ENCODE peak calls at places on chromosome 9, in eight cellular contexts. V is HuH-7, P is amniotic epithelial cell, E is sciatic nerve, Y is SK-N-DZ, D is natural killer cell, Z is lower leg skin, G is choroid plexus epithelial cell. O is an unnamed sample.

GRCh38 chr9:127133739-127134167 is 11.3 kb upstream of the ANGPTL2 start:
- DNase-seq in V (no peak), P (peak), E (peak), Y (no peak), D (no peak), Z (peak), G (peak), O (peak)

GRCh38 chr9:136061405-136061804 is 33.7 kb downstream of the NACC2 start:
- DNase-seq in V (no peak), P (no peak), E (peak), Y (no peak), D (no peak), Z (no peak), G (no peak), O (no peak)

GRCh38 chr9:34139477-34140146 is 13.1 kb upstream of the DCAF12 start:
- DNase-seq in V (peak), P (peak), E (no peak), Y (no peak), D (no peak), Z (no peak), G (peak), O (peak)

GRCh38 chr9:132011309-132011708 is 68.4 kb downstream of the MED27 start:
- DNase-seq in V (no peak), P (no peak), E (no peak), Y (no peak), D (no peak), Z (no peak), G (no peak), O (no peak)

GRCh38 chr9:133505901-133506652 is 18.7 kb downstream of the MYMK start:
- DNase-seq in V (no peak), P (peak), E (peak), Y (no peak), D (no peak), Z (no peak), G (no peak), O (peak)

GRCh38 chr9:93288891-93289883 is 105.2 kb downstream of the WNK2 start:
- DNase-seq in V (peak), P (peak), E (no peak), Y (no peak), D (no peak), Z (no peak), G (peak), O (peak)

GRCh38 chr9:129446828-129447550 is 173.9 kb downstream of the C9orf50 start:
- DNase-seq in V (no peak), P (peak), E (no peak), Y (peak), D (no peak), Z (no peak), G (no peak), O (peak)

GRCh38 chr9:69469136-69469535 is 144.1 kb downstream of the ENTREP1 start:
- DNase-seq in V (no peak), P (no peak), E (no peak), Y (no peak), D (no peak), Z (no peak), G (no peak), O (no peak)

GRCh38 chr9:130262771-130263170 is 2.8 kb upstream of the HMCN2 start:
- DNase-seq in V (no peak), P (no peak), E (peak), Y (no peak), D (no peak), Z (no peak), G (no peak), O (no peak)

GRCh38 chr9:109963079-109963478 is 183.1 kb downstream of the PALM2AKAP2 start:
- DNase-seq in V (no peak), P (no peak), E (no peak), Y (no peak), D (no peak), Z (no peak), G (no peak), O (no peak)

GRCh38 chr9:34341659-34342266 is 12.4 kb downstream of the NUDT2 start:
- DNase-seq in V (no peak), P (no peak), E (no peak), Y (no peak), D (no peak), Z (no peak), G (no peak), O (no peak)

GRCh38 chr9:78286946-78287388 is 10.0 kb upstream of the PSAT1 start:
- DNase-seq in V (no peak), P (no peak), E (no peak), Y (no peak), D (no peak), Z (no peak), G (no peak), O (no peak)

GRCh38 chr9:125568616-125569015 is 138.4 kb downstream of the MAPKAP1 start:
- DNase-seq in V (no peak), P (no peak), E (no peak), Y (no peak), D (no peak), Z (no peak), G (no peak), O (peak)

GRCh38 chr9:12604154-12604825 is 88.9 kb upstream of the TYRP1 start:
- DNase-seq in V (no peak), P (peak), E (no peak), Y (no peak), D (no peak), Z (no peak), G (peak), O (peak)

GRCh38 chr9:14092344-14092743 is 221.6 kb downstream of the NFIB start:
- DNase-seq in V (no peak), P (peak), E (no peak), Y (no peak), D (no peak), Z (no peak), G (peak), O (peak)

GRCh38 chr9:89115426-89115825 is 63.2 kb downstream of the SHC3 start:
- DNase-seq in V (no peak), P (no peak), E (no peak), Y (no peak), D (no peak), Z (no peak), G (no peak), O (no peak)

GRCh38 chr9:99699386-99699785 is 122.3 kb upstream of the NR4A3 start:
- DNase-seq in V (no peak), P (no peak), E (no peak), Y (no peak), D (no peak), Z (no peak), G (no peak), O (no peak)

GRCh38 chr9:129697111-129697955 is 31.9 kb downstream of the PRRX2 start:
- DNase-seq in V (peak), P (no peak), E (peak), Y (peak), D (no peak), Z (peak), G (peak), O (peak)

GRCh38 chr9:87725356-87725899 is 491 bp upstream of the CTSL start:
- DNase-seq in V (no peak), P (peak), E (peak), Y (peak), D (no peak), Z (no peak), G (peak), O (peak)

GRCh38 chr9:69877852-69878507 is 57.4 kb downstream of the CFAP95 start:
- DNase-seq in V (peak), P (peak), E (no peak), Y (peak), D (no peak), Z (no peak), G (peak), O (peak)

GRCh38 chr9:78023003-78023741 is 8.4 kb downstream of the GNAQ start:
- DNase-seq in V (no peak), P (peak), E (no peak), Y (no peak), D (no peak), Z (no peak), G (peak), O (peak)

GRCh38 chr9:113343732-113344231 is 3.7 kb upstream of the WDR31 start:
- DNase-seq in V (no peak), P (peak), E (peak), Y (peak), D (no peak), Z (peak), G (peak), O (peak)

GRCh38 chr9:98453589-98454311 is 198.3 kb upstream of the TBC1D2 start:
- DNase-seq in V (no peak), P (no peak), E (no peak), Y (no peak), D (no peak), Z (no peak), G (peak), O (no peak)

GRCh38 chr9:82367016-82367415 is 378.4 kb downstream of the SPATA31D1 start:
- DNase-seq in V (no peak), P (no peak), E (no peak), Y (peak), D (no peak), Z (no peak), G (no peak), O (no peak)

GRCh38 chr9:86176468-86176867 is 77.1 kb upstream of the GOLM1 start:
- DNase-seq in V (no peak), P (peak), E (no peak), Y (no peak), D (no peak), Z (no peak), G (no peak), O (peak)

GRCh38 chr9:221989-222776 is 7.5 kb downstream of the DOCK8 start:
- DNase-seq in V (no peak), P (peak), E (no peak), Y (no peak), D (no peak), Z (no peak), G (no peak), O (no peak)

GRCh38 chr9:125494555-125494920 is 212.5 kb downstream of the MAPKAP1 start:
- DNase-seq in V (no peak), P (peak), E (no peak), Y (no peak), D (no peak), Z (no peak), G (peak), O (no peak)

GRCh38 chr9:36903541-36904435 is 130.3 kb downstream of the PAX5 start:
- DNase-seq in V (no peak), P (peak), E (no peak), Y (no peak), D (no peak), Z (no peak), G (peak), O (peak)

GRCh38 chr9:93124793-93125192 is 9.3 kb downstream of the NINJ1 start:
- DNase-seq in V (no peak), P (no peak), E (peak), Y (no peak), D (no peak), Z (no peak), G (no peak), O (no peak)

GRCh38 chr9:89744255-89744648 is 139.4 kb downstream of the GADD45G start:
- DNase-seq in V (no peak), P (no peak), E (no peak), Y (no peak), D (no peak), Z (no peak), G (no peak), O (no peak)

GRCh38 chr9:71644819-71645362 is 123.4 kb downstream of the CEMIP2 start:
- DNase-seq in V (no peak), P (no peak), E (no peak), Y (no peak), D (no peak), Z (no peak), G (no peak), O (no peak)

GRCh38 chr9:127189628-127190027 is 67.2 kb upstream of the ANGPTL2 start:
- DNase-seq in V (no peak), P (no peak), E (peak), Y (no peak), D (no peak), Z (no peak), G (no peak), O (no peak)

GRCh38 chr9:33162721-33163311 is 4.3 kb downstream of the B4GALT1 start:
- DNase-seq in V (no peak), P (peak), E (no peak), Y (no peak), D (no peak), Z (peak), G (peak), O (peak)